ENCODE peak calls at places on chromosomes 7 and 10, in six cellular contexts. P is fibroblast of lung, M is GM13977, E is GM13976, Z is GM12865, X is fibroblast of pulmonary artery. F is an unnamed sample.

GRCh38 chr10:32692174-32692573 is 246.2 kb downstream of the CCDC7 start:
- DNase-seq in P (peak), M (no peak), E (no peak), Z (no peak), X (peak), F (no peak)

GRCh38 chr7:4025694-4026615 is 656.1 kb upstream of the FOXK1 start:
- DNase-seq in P (no peak), M (no peak), E (no peak), Z (no peak), X (no peak), F (no peak)

GRCh38 chr10:25130911-25131310 is 43.9 kb upstream of the GPR158 start:
- DNase-seq in P (no peak), M (no peak), E (no peak), Z (no peak), X (peak), F (no peak)

GRCh38 chr10:62374862-62375710 is 917 bp downstream of the ZNF365 start:
- DNase-seq in P (no peak), M (peak), E (peak), Z (peak), X (no peak), F (no peak)

GRCh38 chr10:119859422-119860258 is 13.0 kb downstream of the MCMBP start:
- DNase-seq in P (peak), M (peak), E (peak), Z (peak), X (peak), F (no peak)

GRCh38 chr7:50587737-50588136 is 22.5 kb upstream of the DDC start:
- DNase-seq in P (no peak), M (no peak), E (no peak), Z (no peak), X (no peak), F (no peak)

GRCh38 chr7:1106063-1106782 is 18.3 kb downstream of the GPER1 start:
- DNase-seq in P (no peak), M (no peak), E (no peak), Z (no peak), X (no peak), F (no peak)

GRCh38 chr10:65941098-65941655 is 984.7 kb upstream of the LRRTM3 start:
- DNase-seq in P (no peak), M (no peak), E (no peak), Z (no peak), X (no peak), F (no peak)

GRCh38 chr10:47372726-47373125 is 11.4 kb downstream of the ZNF488 start:
- DNase-seq in P (no peak), M (no peak), E (no peak), Z (no peak), X (no peak), F (no peak)

GRCh38 chr7:95047291-95047690 is 139.9 kb downstream of the PPP1R9A start:
- DNase-seq in P (no peak), M (no peak), E (no peak), Z (no peak), X (no peak), F (no peak)

GRCh38 chr7:95046494-95047240 is 139.3 kb downstream of the PPP1R9A start:
- DNase-seq in P (no peak), M (no peak), E (no peak), Z (no peak), X (no peak), F (no peak)

DNA sequence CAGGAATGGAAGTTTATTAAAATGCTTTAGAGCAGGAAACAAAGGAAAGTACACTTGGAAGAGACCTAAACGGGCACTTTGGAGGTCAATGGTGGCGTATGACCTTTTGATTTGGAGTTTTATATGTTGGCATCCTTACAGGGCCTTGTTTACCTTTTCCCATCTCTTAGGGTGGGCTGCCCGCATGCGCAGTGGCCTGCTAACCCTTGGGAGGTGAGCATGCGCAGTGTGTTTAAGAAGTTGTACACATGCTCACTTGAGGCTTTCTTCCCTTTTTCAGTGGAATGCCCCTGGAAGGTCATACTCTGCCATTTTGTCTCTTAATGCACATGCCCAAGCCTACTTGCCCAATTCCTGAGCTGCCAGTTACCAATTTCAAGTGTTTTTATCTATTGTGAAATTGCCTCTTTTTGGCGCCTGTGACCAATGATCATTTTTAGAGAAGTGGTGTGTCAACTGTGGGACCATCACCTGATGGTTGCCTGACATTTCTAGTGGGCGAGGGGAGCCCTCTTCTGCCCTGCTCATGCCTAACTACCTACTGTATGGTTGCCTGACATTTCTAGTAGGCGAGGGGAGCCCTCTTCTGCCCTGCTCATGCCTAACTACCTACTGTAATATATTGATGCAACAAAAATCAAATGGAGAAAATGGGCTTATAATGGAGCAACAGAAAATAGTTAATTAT is 138.0 kb downstream of the PPP1R9A start:
- DNase-seq in P (peak), M (no peak), E (no peak), Z (peak), X (peak), F (no peak)
- TF ChIP-seq CTCF in P (peak), M (peak), E (no peak), Z (no peak), X (no peak), F (no peak)

GRCh38 chr10:103057980-103058568 is 135.0 kb downstream of the NT5C2 start:
- DNase-seq in P (no peak), M (no peak), E (no peak), Z (no peak), X (no peak), F (no peak)

GRCh38 chr10:103067951-103068350 is 125.1 kb downstream of the NT5C2 start:
- DNase-seq in P (no peak), M (no peak), E (no peak), Z (no peak), X (no peak), F (no peak)

GRCh38 chr10:103066141-103067098 is 126.7 kb downstream of the NT5C2 start:
- DNase-seq in P (no peak), M (no peak), E (no peak), Z (no peak), X (no peak), F (no peak)

GRCh38 chr10:103067484-103067883 is 125.6 kb downstream of the NT5C2 start:
- DNase-seq in P (no peak), M (no peak), E (no peak), Z (peak), X (no peak), F (no peak)

GRCh38 chr10:103062854-103063642 is 130.0 kb downstream of the NT5C2 start:
- DNase-seq in P (no peak), M (no peak), E (no peak), Z (no peak), X (no peak), F (no peak)
- TF ChIP-seq CTCF in P (no peak), M (no peak), E (no peak), Z (no peak), X (no peak), F (no peak)

GRCh38 chr10:132305654-132306340 is 2.0 kb downstream of the STK32C start:
- DNase-seq in P (no peak), M (no peak), E (no peak), Z (no peak), X (no peak), F (no peak)

GRCh38 chr10:132307823-132308587 is at the start of gene STK32C:
- DNase-seq in P (peak), M (peak), E (peak), Z (peak), X (peak), F (peak)

GRCh38 chr10:132306341-132306685 is 1.4 kb downstream of the STK32C start:
- DNase-seq in P (no peak), M (no peak), E (no peak), Z (no peak), X (no peak), F (no peak)

GRCh38 chr10:132308588-132309451 is 1.1 kb upstream of the STK32C start:
- DNase-seq in P (no peak), M (peak), E (no peak), Z (no peak), X (no peak), F (peak)

DNA sequence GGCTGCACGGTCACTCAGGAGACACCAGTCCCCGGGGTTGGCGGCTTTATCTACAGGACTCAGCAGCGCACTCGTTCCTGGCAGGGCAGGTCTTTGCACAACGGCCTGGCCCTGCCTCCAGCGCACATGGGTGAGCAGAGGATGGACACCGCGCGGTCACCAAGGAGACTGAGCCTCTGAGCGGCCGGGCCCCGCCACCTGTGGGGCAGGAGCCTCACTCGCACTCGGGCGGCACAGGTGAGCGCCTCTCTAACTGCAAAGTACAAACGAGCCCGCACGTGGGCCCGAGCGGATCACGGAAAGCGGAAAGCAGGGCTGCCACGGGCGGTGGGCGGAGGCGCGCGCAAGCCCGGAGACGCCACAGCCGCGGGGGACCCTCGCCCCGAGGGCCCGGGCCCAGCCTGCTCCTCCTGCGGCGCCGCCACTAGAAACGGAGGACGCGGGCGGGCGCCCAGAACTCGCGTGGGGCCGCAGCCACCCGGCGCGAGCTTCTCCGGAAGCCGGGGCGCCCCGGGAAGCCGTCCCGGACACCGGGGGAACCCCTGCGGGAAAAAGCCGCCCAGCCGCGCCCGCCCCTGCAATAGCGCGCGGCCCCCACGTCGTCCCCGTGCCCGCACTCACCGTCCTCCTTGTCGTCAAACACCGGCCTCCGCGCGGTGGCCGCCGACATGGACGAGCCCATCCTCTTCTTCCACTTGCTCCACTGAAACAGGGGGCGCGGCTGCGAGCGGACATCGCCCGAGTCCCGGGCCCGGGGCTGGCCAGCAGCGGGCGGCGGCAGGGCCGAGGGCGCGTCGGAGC is 599 bp downstream of the STK32C start:
- DNase-seq in P (peak), M (peak), E (no peak), Z (peak), X (peak), F (peak)
- TF ChIP-seq CTCF in P (no peak), M (no peak), E (no peak), Z (no peak), X (no peak), F (no peak)

GRCh38 chr10:5089869-5090268 is 4.3 kb upstream of the AKR1C3 start:
- DNase-seq in P (peak), M (no peak), E (no peak), Z (peak), X (peak), F (no peak)
- TF ChIP-seq CTCF in P (peak), M (peak), E (no peak), Z (peak), X (peak), F (no peak)

DNA sequence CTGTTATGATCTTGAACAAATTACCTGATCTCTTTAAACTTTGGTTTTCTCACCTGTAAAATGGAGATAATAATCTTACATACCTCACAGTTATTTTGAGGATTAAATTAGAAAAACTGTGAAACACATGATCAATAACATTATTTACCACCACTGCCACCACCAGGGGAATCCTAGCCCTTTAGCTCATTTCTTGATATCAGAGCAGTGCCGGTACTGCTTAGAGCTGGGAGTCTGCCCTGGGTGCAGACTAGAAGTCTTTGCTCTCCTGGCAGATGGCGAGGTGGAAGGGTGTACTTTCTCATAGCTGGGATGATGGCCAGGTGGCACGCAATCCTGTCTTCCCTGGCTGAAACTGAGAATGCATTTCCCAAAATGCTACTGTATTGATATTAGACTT is 12.7 kb upstream of the EFCAB10 start:
- DNase-seq in P (no peak), M (no peak), E (no peak), Z (peak), X (no peak), F (no peak)
- TF ChIP-seq CTCF in P (peak), M (no peak), E (no peak), Z (no peak), X (no peak), F (no peak)